ENCODE peak calls at places on chromosomes 11 and 22, in nine cellular contexts. One of them, this sample, is unnamed. For H3K4me1, the result is how much of the 10 kb centered on the place peaks cover.

GRCh38 chr22:37545703-37546435 is 14.4 kb upstream of the CDC42EP1 start:
- DNase-seq in sigmoid colon: peak
- DNase-seq in SK-N-SH: no peak
- DNase-seq in breast epithelium: peak
- DNase-seq in HCT116: no peak
- DNase-seq in GM23338: peak
- DNase-seq in H1: peak
- DNase-seq in vagina: peak
- DNase-seq in spleen: peak
- DNase-seq in this sample: peak

GRCh38 chr11:82733444-82734119 is at the start of gene FAM181B:
- DNase-seq in sigmoid colon: peak
- DNase-seq in SK-N-SH: peak
- DNase-seq in breast epithelium: no peak
- DNase-seq in HCT116: no peak
- DNase-seq in GM23338: peak
- DNase-seq in H1: peak
- DNase-seq in vagina: no peak
- DNase-seq in spleen: peak
- DNase-seq in this sample: peak

GRCh38 chr22:26479792-26480610 is 3.6 kb downstream of the HPS4 start:
- DNase-seq in sigmoid colon: no peak
- DNase-seq in SK-N-SH: no peak
- DNase-seq in breast epithelium: no peak
- DNase-seq in HCT116: no peak
- DNase-seq in GM23338: no peak
- DNase-seq in H1: no peak
- DNase-seq in vagina: no peak
- DNase-seq in spleen: no peak
- DNase-seq in this sample: no peak

GRCh38 chr11:65224939-65225283 is 36.9 kb upstream of the POLA2 start:
- DNase-seq in sigmoid colon: peak
- DNase-seq in SK-N-SH: no peak
- DNase-seq in breast epithelium: peak
- DNase-seq in HCT116: peak
- DNase-seq in GM23338: peak
- DNase-seq in H1: no peak
- DNase-seq in vagina: no peak
- DNase-seq in spleen: no peak
- DNase-seq in this sample: peak

GRCh38 chr11:84909740-84910139 is 717.4 kb downstream of the DLG2 start:
- DNase-seq in sigmoid colon: no peak
- DNase-seq in SK-N-SH: no peak
- DNase-seq in breast epithelium: no peak
- DNase-seq in HCT116: no peak
- DNase-seq in GM23338: peak
- DNase-seq in H1: no peak
- DNase-seq in vagina: no peak
- DNase-seq in spleen: no peak
- DNase-seq in this sample: no peak

GRCh38 chr11:1879941-1880720 is 11.6 kb downstream of the PRR33 start:
- DNase-seq in sigmoid colon: peak
- DNase-seq in SK-N-SH: peak
- DNase-seq in breast epithelium: no peak
- DNase-seq in HCT116: no peak
- DNase-seq in GM23338: no peak
- DNase-seq in H1: no peak
- DNase-seq in vagina: peak
- DNase-seq in spleen: peak
- DNase-seq in this sample: no peak

GRCh38 chr11:122097419-122098001 is 18.5 kb downstream of the BLID start:
- DNase-seq in sigmoid colon: no peak
- DNase-seq in SK-N-SH: peak
- DNase-seq in breast epithelium: no peak
- DNase-seq in HCT116: no peak
- DNase-seq in GM23338: peak
- DNase-seq in H1: no peak
- DNase-seq in vagina: no peak
- DNase-seq in spleen: no peak
- DNase-seq in this sample: no peak

GRCh38 chr11:93389737-93390136 is 59.2 kb downstream of the DEUP1 start:
- DNase-seq in sigmoid colon: no peak
- DNase-seq in SK-N-SH: no peak
- DNase-seq in breast epithelium: no peak
- DNase-seq in HCT116: no peak
- DNase-seq in GM23338: no peak
- DNase-seq in H1: no peak
- DNase-seq in vagina: no peak
- DNase-seq in spleen: no peak
- DNase-seq in this sample: no peak

GRCh38 chr11:71112454-71112853 is 139.9 kb downstream of the SHANK2 start:
- DNase-seq in sigmoid colon: no peak
- DNase-seq in SK-N-SH: no peak
- DNase-seq in breast epithelium: no peak
- DNase-seq in HCT116: no peak
- DNase-seq in GM23338: no peak
- DNase-seq in H1: no peak
- DNase-seq in vagina: no peak
- DNase-seq in spleen: peak
- DNase-seq in this sample: no peak

GRCh38 chr22:27654536-27655445 is 146.8 kb downstream of the MN1 start:
- DNase-seq in sigmoid colon: no peak
- DNase-seq in SK-N-SH: no peak
- DNase-seq in breast epithelium: no peak
- DNase-seq in HCT116: no peak
- DNase-seq in GM23338: peak
- DNase-seq in H1: peak
- DNase-seq in vagina: no peak
- DNase-seq in spleen: peak
- DNase-seq in this sample: peak

GRCh38 chr11:75133976-75134375 is 16.9 kb upstream of the SLCO2B1 start:
- DNase-seq in sigmoid colon: no peak
- DNase-seq in SK-N-SH: no peak
- DNase-seq in breast epithelium: no peak
- DNase-seq in HCT116: no peak
- DNase-seq in GM23338: peak
- DNase-seq in H1: no peak
- DNase-seq in vagina: no peak
- DNase-seq in spleen: no peak
- DNase-seq in this sample: no peak

GRCh38 chr11:95680169-95680929 is 109.2 kb downstream of the FAM76B start:
- DNase-seq in sigmoid colon: no peak
- DNase-seq in SK-N-SH: no peak
- DNase-seq in breast epithelium: no peak
- DNase-seq in HCT116: no peak
- DNase-seq in GM23338: peak
- DNase-seq in H1: no peak
- DNase-seq in vagina: no peak
- DNase-seq in spleen: no peak
- DNase-seq in this sample: no peak

GRCh38 chr22:39490135-39490798 is 11.8 kb upstream of the MIEF1 start:
- DNase-seq in sigmoid colon: peak
- DNase-seq in SK-N-SH: peak
- DNase-seq in breast epithelium: peak
- DNase-seq in HCT116: peak
- DNase-seq in GM23338: peak
- DNase-seq in H1: peak
- DNase-seq in vagina: no peak
- DNase-seq in spleen: peak
- DNase-seq in this sample: peak

GRCh38 chr11:27465629-27466028 is 7.0 kb downstream of the LGR4 start:
- DNase-seq in sigmoid colon: no peak
- DNase-seq in SK-N-SH: no peak
- DNase-seq in breast epithelium: no peak
- DNase-seq in HCT116: no peak
- DNase-seq in GM23338: no peak
- DNase-seq in H1: no peak
- DNase-seq in vagina: no peak
- DNase-seq in spleen: no peak
- DNase-seq in this sample: no peak
- H3K4me1 ChIP-seq in sigmoid colon: half or more
- H3K4me1 ChIP-seq in SK-N-SH: half or more
- H3K4me1 ChIP-seq in breast epithelium: under half
- H3K4me1 ChIP-seq in HCT116: under half
- H3K4me1 ChIP-seq in GM23338: half or more
- H3K4me1 ChIP-seq in H1: under half
- H3K4me1 ChIP-seq in vagina: under half
- H3K4me1 ChIP-seq in spleen: under half
- H3K4me1 ChIP-seq in this sample: half or more

GRCh38 chr22:19434829-19435580 is 2.7 kb downstream of the MRPL40 start:
- DNase-seq in sigmoid colon: no peak
- DNase-seq in SK-N-SH: no peak
- DNase-seq in breast epithelium: no peak
- DNase-seq in HCT116: no peak
- DNase-seq in GM23338: no peak
- DNase-seq in H1: no peak
- DNase-seq in vagina: no peak
- DNase-seq in spleen: no peak
- DNase-seq in this sample: no peak

GRCh38 chr22:19429950-19430889 is 1.3 kb downstream of the HIRA start:
- DNase-seq in sigmoid colon: no peak
- DNase-seq in SK-N-SH: peak
- DNase-seq in breast epithelium: no peak
- DNase-seq in HCT116: no peak
- DNase-seq in GM23338: peak
- DNase-seq in H1: no peak
- DNase-seq in vagina: no peak
- DNase-seq in spleen: no peak
- DNase-seq in this sample: peak

GRCh38 chr22:19432092-19432844 is at the start of gene MRPL40:
- DNase-seq in sigmoid colon: peak
- DNase-seq in SK-N-SH: peak
- DNase-seq in breast epithelium: peak
- DNase-seq in HCT116: peak
- DNase-seq in GM23338: peak
- DNase-seq in H1: peak
- DNase-seq in vagina: no peak
- DNase-seq in spleen: peak
- DNase-seq in this sample: peak

GRCh38 chr22:19431641-19432091 is at the start of gene HIRA:
- DNase-seq in sigmoid colon: peak
- DNase-seq in SK-N-SH: peak
- DNase-seq in breast epithelium: peak
- DNase-seq in HCT116: peak
- DNase-seq in GM23338: peak
- DNase-seq in H1: peak
- DNase-seq in vagina: no peak
- DNase-seq in spleen: peak
- DNase-seq in this sample: peak

DNA sequence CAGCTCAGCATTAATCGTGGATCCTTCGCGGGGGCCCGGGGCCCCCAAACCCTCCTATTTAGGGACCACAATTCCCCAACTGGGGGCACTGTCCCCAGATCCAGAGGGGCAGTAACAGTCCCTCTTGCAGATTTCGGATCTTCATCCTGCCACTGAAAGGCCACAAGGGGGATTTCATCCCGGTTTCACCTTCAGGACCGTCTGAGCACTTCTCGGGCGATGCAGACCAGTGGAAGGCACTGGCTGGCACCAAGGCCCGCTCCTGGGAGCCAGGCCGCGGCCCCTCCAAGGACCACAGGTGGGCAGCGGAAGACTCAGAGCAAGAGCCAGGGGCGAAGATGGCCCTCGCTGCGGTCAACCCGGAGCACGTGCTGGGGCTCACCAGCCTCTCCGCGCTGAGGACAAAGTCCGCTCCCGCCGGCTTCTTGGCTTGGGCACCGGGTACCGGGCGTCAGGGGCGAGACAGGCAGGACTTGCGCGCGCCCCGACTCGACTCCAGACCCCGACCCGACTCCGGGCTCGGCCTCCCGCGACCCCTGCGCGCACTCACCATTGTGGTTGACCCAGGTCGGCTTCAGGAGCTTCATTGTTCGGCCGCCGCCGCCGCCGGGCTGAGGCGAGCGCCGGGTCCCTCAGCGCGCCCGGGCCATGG is 517 bp downstream of the HIRA start:
- DNase-seq in sigmoid colon: no peak
- DNase-seq in SK-N-SH: peak
- DNase-seq in breast epithelium: no peak
- DNase-seq in HCT116: no peak
- DNase-seq in GM23338: peak
- DNase-seq in H1: peak
- DNase-seq in vagina: no peak
- DNase-seq in spleen: peak
- DNase-seq in this sample: peak
- TF ChIP-seq POLR2AphosphoS5 in sigmoid colon: no peak
- TF ChIP-seq POLR2AphosphoS5 in SK-N-SH: no peak
- TF ChIP-seq POLR2AphosphoS5 in breast epithelium: no peak
- TF ChIP-seq POLR2AphosphoS5 in HCT116: no peak
- TF ChIP-seq POLR2AphosphoS5 in GM23338: no peak
- TF ChIP-seq POLR2AphosphoS5 in H1: peak
- TF ChIP-seq POLR2AphosphoS5 in vagina: no peak
- TF ChIP-seq POLR2AphosphoS5 in spleen: no peak
- TF ChIP-seq POLR2AphosphoS5 in this sample: no peak

GRCh38 chr22:24141586-24141985 is 39.7 kb upstream of the SUSD2 start:
- DNase-seq in sigmoid colon: no peak
- DNase-seq in SK-N-SH: no peak
- DNase-seq in breast epithelium: no peak
- DNase-seq in HCT116: no peak
- DNase-seq in GM23338: no peak
- DNase-seq in H1: no peak
- DNase-seq in vagina: no peak
- DNase-seq in spleen: no peak
- DNase-seq in this sample: no peak
- H3K27ac ChIP-seq in sigmoid colon: no peak
- H3K27ac ChIP-seq in SK-N-SH: no peak
- H3K27ac ChIP-seq in breast epithelium: peak
- H3K27ac ChIP-seq in HCT116: no peak
- H3K27ac ChIP-seq in GM23338: no peak
- H3K27ac ChIP-seq in H1: no peak
- H3K27ac ChIP-seq in vagina: no peak
- H3K27ac ChIP-seq in spleen: no peak
- H3K27ac ChIP-seq in this sample: no peak

GRCh38 chr11:134037093-134037908 is 31.6 kb upstream of the JAM3 start:
- DNase-seq in sigmoid colon: peak
- DNase-seq in SK-N-SH: peak
- DNase-seq in breast epithelium: peak
- DNase-seq in HCT116: no peak
- DNase-seq in GM23338: peak
- DNase-seq in H1: peak
- DNase-seq in vagina: no peak
- DNase-seq in spleen: peak
- DNase-seq in this sample: peak

GRCh38 chr11:134039726-134040385 is 29.0 kb upstream of the JAM3 start:
- DNase-seq in sigmoid colon: no peak
- DNase-seq in SK-N-SH: no peak
- DNase-seq in breast epithelium: no peak
- DNase-seq in HCT116: no peak
- DNase-seq in GM23338: no peak
- DNase-seq in H1: no peak
- DNase-seq in vagina: no peak
- DNase-seq in spleen: peak
- DNase-seq in this sample: no peak

GRCh38 chr11:134040386-134041297 is 28.2 kb upstream of the JAM3 start:
- DNase-seq in sigmoid colon: peak
- DNase-seq in SK-N-SH: no peak
- DNase-seq in breast epithelium: no peak
- DNase-seq in HCT116: no peak
- DNase-seq in GM23338: no peak
- DNase-seq in H1: no peak
- DNase-seq in vagina: no peak
- DNase-seq in spleen: peak
- DNase-seq in this sample: no peak

GRCh38 chr11:134041349-134041748 is 27.5 kb upstream of the JAM3 start:
- DNase-seq in sigmoid colon: no peak
- DNase-seq in SK-N-SH: no peak
- DNase-seq in breast epithelium: no peak
- DNase-seq in HCT116: no peak
- DNase-seq in GM23338: no peak
- DNase-seq in H1: no peak
- DNase-seq in vagina: no peak
- DNase-seq in spleen: no peak
- DNase-seq in this sample: no peak

GRCh38 chr11:134038897-134039470 is 29.9 kb upstream of the JAM3 start:
- DNase-seq in sigmoid colon: peak
- DNase-seq in SK-N-SH: no peak
- DNase-seq in breast epithelium: no peak
- DNase-seq in HCT116: no peak
- DNase-seq in GM23338: no peak
- DNase-seq in H1: no peak
- DNase-seq in vagina: no peak
- DNase-seq in spleen: no peak
- DNase-seq in this sample: no peak
- H3K4me1 ChIP-seq in sigmoid colon: half or more
- H3K4me1 ChIP-seq in SK-N-SH: under half
- H3K4me1 ChIP-seq in breast epithelium: under half
- H3K4me1 ChIP-seq in HCT116: under half
- H3K4me1 ChIP-seq in GM23338: under half
- H3K4me1 ChIP-seq in H1: under half
- H3K4me1 ChIP-seq in vagina: under half
- H3K4me1 ChIP-seq in spleen: under half
- H3K4me1 ChIP-seq in this sample: under half